ENCODE peak calls at places on chromosomes 1 and 21, in five cellular contexts. S, M, A, B and Y are unnamed samples.
A peak's percentile ranks its signal among the peaks of the same experiment; 100 is the strongest.

GRCh38 chr1:14498839-14499238 is 99.6 kb upstream of the KAZN start:
- DNase-seq in A (no peak), B (no peak), S (no peak), M (no peak), Y (no peak)

GRCh38 chr1:8651236-8651890 is 166.1 kb downstream of the RERE start:
- DNase-seq in M (no peak), A (no peak), B (no peak), S (no peak), Y (no peak)

GRCh38 chr1:161071886-161072371 is 2.2 kb upstream of the ARHGAP30 start:
- DNase-seq in A (peak; percentile 74), S (peak; percentile 66), B (no peak), M (peak; percentile 65), Y (peak; percentile 19)

GRCh38 chr21:45594721-45595489 is 48.6 kb upstream of the PCBP3 start:
- DNase-seq in B (no peak), S (no peak), A (no peak), M (peak; percentile 5), Y (no peak)

GRCh38 chr21:32301596-32301995 is 2.9 kb downstream of the MRAP start:
- DNase-seq in S (no peak), M (no peak), B (no peak), A (no peak), Y (no peak)

GRCh38 chr1:27770293-27770830 is 2.7 kb upstream of the STX12 start:
- DNase-seq in M (no peak), A (no peak), S (no peak), B (no peak), Y (no peak)

GRCh38 chr1:7224644-7225043 is 439.4 kb downstream of the CAMTA1 start:
- DNase-seq in B (no peak), A (peak; percentile 57), M (no peak), S (no peak), Y (no peak)

GRCh38 chr1:156804572-156805243 is 11.9 kb downstream of the SH2D2A start:
- DNase-seq in B (no peak), S (peak; percentile 46), A (no peak), M (no peak), Y (no peak)

GRCh38 chr21:45251635-45252447 is 35.9 kb downstream of the POFUT2 start:
- DNase-seq in B (no peak), A (no peak), S (no peak), M (no peak), Y (no peak)

GRCh38 chr21:45582128-45582527 is 39.9 kb upstream of the SLC19A1 start:
- DNase-seq in S (no peak), B (no peak), A (no peak), M (peak; percentile 4), Y (no peak)

GRCh38 chr1:231183875-231184590 is 22.2 kb downstream of the TRIM67 start:
- DNase-seq in A (no peak), B (no peak), M (no peak), S (no peak), Y (no peak)

GRCh38 chr1:192445849-192446489 is 129.2 kb downstream of the RGS21 start:
- DNase-seq in S (peak; percentile 66), M (peak; percentile 38), A (no peak), B (peak; percentile 0), Y (peak; percentile 74)

GRCh38 chr1:46675549-46676314 is 4.1 kb downstream of the TEX38 start:
- DNase-seq in M (no peak), A (no peak), B (no peak), S (no peak), Y (no peak)

GRCh38 chr1:214718724-214719123 is 115.7 kb downstream of the CENPF start:
- DNase-seq in A (no peak), B (no peak), M (no peak), S (peak; percentile 2), Y (no peak)

GRCh38 chr21:46325073-46325912 is 1.3 kb downstream of the PCNT start:
- DNase-seq in M (peak; percentile 56), A (peak; percentile 75), S (peak; percentile 58), B (no peak), Y (peak; percentile 54)

GRCh38 chr1:81179239-81179638 is 621.5 kb upstream of the ADGRL2 start:
- DNase-seq in S (peak; percentile 74), M (no peak), A (no peak), B (peak; percentile 42), Y (peak; percentile 98)

GRCh38 chr1:30419831-30420230 is 303.6 kb downstream of the MATN1 start:
- DNase-seq in A (peak; percentile 0), M (no peak), S (no peak), B (no peak), Y (no peak)

GRCh38 chr1:48031676-48032075 is 34.5 kb upstream of the TRABD2B start:
- DNase-seq in S (peak; percentile 51), B (no peak), M (no peak), A (no peak), Y (peak; percentile 2)

GRCh38 chr1:33331444-33332356 is 10.8 kb upstream of the A3GALT2 start:
- DNase-seq in S (no peak), B (no peak), M (no peak), A (no peak), Y (no peak)

GRCh38 chr1:167435484-167435883 is 82.8 kb downstream of the CD247 start:
- DNase-seq in S (no peak), B (no peak), A (no peak), M (no peak), Y (no peak)

GRCh38 chr1:11707621-11708276 is 16.2 kb downstream of the DRAXIN start:
- DNase-seq in M (peak; percentile 76), A (no peak), S (no peak), B (no peak), Y (no peak)

GRCh38 chr21:26939532-26940181 is 27.2 kb downstream of the ADAMTS5 start:
- DNase-seq in M (no peak), A (no peak), B (peak; percentile 69), S (peak; percentile 43), Y (peak; percentile 50)